ENCODE peak calls at places on chromosomes 5 and 9, in six cellular contexts. N is HepG2, L is HCT116, P is H1, T is GM12878, K is K562. G is an unnamed sample.

GRCh38 chr5:7422719-7423118 is 26.8 kb downstream of the ADCY2 start:
- DNase-seq in L (no peak), N (no peak), T (no peak), K (no peak), P (no peak), G (no peak)

GRCh38 chr9:126375386-126375785 is 48.8 kb downstream of the MVB12B start:
- DNase-seq in K (no peak), T (no peak), L (no peak), N (peak; percentile 20), P (no peak), G (no peak)

GRCh38 chr9:114112778-114113585 is 13.9 kb upstream of the KIF12 start:
- DNase-seq in T (no peak), N (no peak), K (no peak), P (no peak), L (no peak), G (no peak)

GRCh38 chr5:96651948-96652753 is 10.0 kb upstream of the CAST start:
- DNase-seq in L (no peak), T (no peak), N (no peak), P (no peak), K (peak; percentile 24), G (no peak)

GRCh38 chr5:149294872-149295829 is 23.5 kb downstream of the AFAP1L1 start:
- DNase-seq in P (no peak), T (no peak), L (no peak), N (no peak), K (no peak), G (no peak)

GRCh38 chr5:17012289-17012688 is 76.2 kb upstream of the MYO10 start:
- DNase-seq in K (no peak), P (no peak), L (no peak), N (no peak), T (no peak), G (no peak)

GRCh38 chr5:7955476-7955875 is 86.5 kb downstream of the MTRR start:
- DNase-seq in T (no peak), N (no peak), K (no peak), P (no peak), L (no peak), G (no peak)

GRCh38 chr5:374631-375335 is 53.3 kb downstream of the AHRR start:
- DNase-seq in T (no peak), K (no peak), P (no peak), N (no peak), L (no peak), G (no peak)

GRCh38 chr9:123586140-123586735 is 230.2 kb downstream of the CRB2 start:
- DNase-seq in N (no peak), P (no peak), K (no peak), T (no peak), L (no peak), G (no peak)

GRCh38 chr5:443239-444151 is 519 bp downstream of the EXOC3 start:
- DNase-seq in K (peak; percentile 88), P (no peak), N (no peak), T (no peak), L (no peak), G (no peak)

DNA sequence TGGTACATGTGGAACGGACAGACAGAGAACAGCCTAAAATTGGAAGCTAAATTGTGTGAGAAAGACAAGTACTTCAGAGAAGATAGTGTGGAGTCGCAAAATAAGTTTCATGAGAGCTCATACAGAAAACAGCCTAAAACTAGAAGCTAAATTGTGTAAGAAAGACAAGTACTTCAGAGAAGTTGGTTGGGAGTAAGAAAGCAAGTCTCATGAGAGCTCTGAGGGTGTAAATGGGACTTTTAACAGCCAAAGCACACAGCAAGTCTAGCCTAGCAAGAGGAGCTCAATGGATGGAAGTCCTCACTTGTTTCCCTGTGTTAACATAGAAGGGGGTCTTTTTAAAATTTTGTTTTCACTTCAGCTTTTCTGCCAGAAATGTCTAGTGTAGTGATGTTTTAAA is 93.1 kb downstream of the STK32A start:
- DNase-seq in P (no peak), T (no peak), L (no peak), N (no peak), K (no peak), G (no peak)
- TF ChIP-seq ZNF274 in P (no peak), T (no peak), L (no peak), N (no peak), K (no peak), G (no peak)

GRCh38 chr5:143464723-143465490 is 61.4 kb upstream of the NR3C1 start:
- DNase-seq in T (no peak), N (no peak), K (no peak), P (no peak), L (no peak), G (no peak)
- TF ChIP-seq ZNF274 in T (no peak), N (no peak), K (no peak), P (no peak), L (no peak), G (no peak)

GRCh38 chr9:115234094-115234493 is 116.1 kb upstream of the TNC start:
- DNase-seq in L (peak; percentile 26), P (no peak), N (no peak), T (no peak), K (no peak), G (no peak)
- TF ChIP-seq ZNF274 in L (no peak), P (no peak), N (no peak), T (no peak), K (no peak), G (no peak)

DNA sequence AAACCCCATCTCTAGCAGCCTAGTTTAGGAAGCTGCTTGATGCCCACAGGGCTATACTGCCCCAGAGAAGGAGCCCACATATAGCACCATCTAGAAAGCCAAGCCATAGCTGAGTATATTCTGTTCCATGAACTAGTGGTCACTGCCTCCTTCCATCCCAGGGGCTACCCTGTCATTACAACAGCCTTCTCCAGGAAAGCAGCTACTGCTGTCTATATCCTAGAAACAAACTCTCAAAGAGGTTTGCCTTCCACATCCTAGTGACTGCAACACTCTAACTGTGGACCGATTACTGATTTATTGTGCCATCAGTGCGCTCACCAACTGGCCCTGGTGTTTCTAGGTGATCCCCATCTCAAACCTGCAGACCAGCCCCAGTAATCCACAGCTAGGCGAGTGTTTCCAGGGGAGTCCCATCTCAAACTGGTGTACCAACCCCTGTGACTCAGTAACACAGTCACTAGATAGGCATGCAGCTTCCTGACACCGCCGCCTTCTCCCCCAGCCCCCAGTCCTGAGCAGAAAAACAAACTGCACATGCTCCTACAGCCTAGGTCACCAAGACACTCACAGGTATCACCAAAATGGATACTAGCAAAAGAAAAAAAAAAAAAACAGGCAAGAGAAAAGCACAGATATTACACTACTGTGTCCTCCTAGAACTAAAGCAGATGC is 14.8 kb downstream of the SPTLC1 start:
- DNase-seq in L (peak; percentile 78), T (no peak), P (peak; percentile 17), N (no peak), K (no peak), G (no peak)
- TF ChIP-seq ZNF274 in L (no peak), T (no peak), P (no peak), N (no peak), K (no peak), G (no peak)

GRCh38 chr9:120526493-120526892 is 53.5 kb downstream of the CDK5RAP2 start:
- DNase-seq in T (no peak), P (no peak), N (no peak), L (no peak), K (no peak), G (no peak)

GRCh38 chr9:120531683-120532300 is 48.2 kb downstream of the CDK5RAP2 start:
- DNase-seq in L (peak; percentile 27), T (no peak), K (no peak), P (no peak), N (peak; percentile 25), G (no peak)

GRCh38 chr9:120528327-120528726 is 51.6 kb downstream of the CDK5RAP2 start:
- DNase-seq in N (no peak), K (no peak), P (no peak), T (no peak), L (no peak), G (no peak)

GRCh38 chr9:120532475-120532874 is 47.5 kb downstream of the CDK5RAP2 start:
- DNase-seq in N (no peak), L (peak; percentile 45), P (no peak), T (no peak), K (no peak), G (no peak)

DNA sequence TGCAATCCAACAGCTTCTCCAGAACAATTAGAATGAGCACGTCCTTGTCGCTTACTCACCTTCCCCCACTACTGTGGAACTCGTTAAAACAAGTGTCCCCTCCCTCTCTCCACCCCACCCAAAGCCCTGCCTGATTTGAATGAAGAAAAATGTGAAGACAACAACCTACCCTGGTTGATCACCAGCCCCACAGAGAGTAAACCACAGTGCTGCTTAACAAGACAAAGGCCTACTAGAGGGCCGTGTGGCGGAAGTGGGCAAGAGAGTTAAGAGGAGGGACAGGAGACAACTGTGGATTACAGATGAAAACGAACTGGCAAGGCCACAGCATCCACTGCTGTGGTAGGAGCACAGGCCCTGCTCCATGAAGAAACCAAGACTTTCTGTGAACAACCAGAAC is 51.1 kb downstream of the CDK5RAP2 start:
- DNase-seq in N (no peak), L (no peak), P (no peak), K (no peak), T (no peak), G (peak; percentile 82)
- TF ChIP-seq ZNF274 in N (no peak), L (no peak), P (no peak), K (no peak), T (no peak), G (no peak)

GRCh38 chr5:74892921-74893320 is 26.7 kb upstream of the FAM169A start:
- DNase-seq in P (no peak), L (no peak), K (no peak), N (no peak), T (no peak), G (no peak)

GRCh38 chr5:74894351-74894750 is 28.2 kb upstream of the FAM169A start:
- DNase-seq in T (no peak), N (no peak), L (no peak), K (no peak), P (no peak), G (no peak)

GRCh38 chr5:74897049-74897448 is 30.9 kb upstream of the FAM169A start:
- DNase-seq in T (no peak), K (no peak), P (no peak), N (no peak), L (no peak), G (no peak)

DNA sequence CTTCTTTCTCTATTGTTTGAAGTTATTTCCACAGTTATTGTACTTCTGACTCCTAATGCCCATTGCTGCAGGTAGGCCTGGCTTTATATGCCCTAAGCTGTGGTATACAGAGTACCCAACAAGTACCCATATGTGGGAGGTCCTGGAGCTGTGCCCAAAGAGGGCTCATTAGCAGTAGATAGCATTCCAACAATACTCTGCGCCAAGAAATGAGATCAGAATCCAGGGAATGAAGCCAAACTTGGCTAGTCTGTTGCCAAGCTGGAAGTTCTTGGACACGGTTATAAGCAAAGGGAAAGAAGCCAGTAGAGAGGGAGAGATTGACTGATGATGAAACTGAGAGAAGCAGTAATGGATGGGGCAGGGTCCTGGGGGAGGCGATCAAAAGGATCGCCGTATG is 29.7 kb upstream of the FAM169A start:
- DNase-seq in P (no peak), N (no peak), K (no peak), T (no peak), L (no peak), G (no peak)
- TF ChIP-seq ZNF274 in P (no peak), N (no peak), K (no peak), T (no peak), L (no peak), G (no peak)

GRCh38 chr5:101163088-101163487 is 260.0 kb upstream of the ST8SIA4 start:
- DNase-seq in K (no peak), P (no peak), T (no peak), N (no peak), L (no peak), G (no peak)
- TF ChIP-seq ZNF274 in K (no peak), P (no peak), T (no peak), N (no peak), L (no peak), G (no peak)

G was measured in NT2/D1.